ENCODE peak calls at places on chromosomes 12 and 14, in five cellular contexts. X, L, D, B and S are unnamed samples.

GRCh38 chr14:75982724-75983358 is 1.0 kb upstream of the TGFB3 start:
- DNase-seq in L (peak), D (no peak), X (peak), B (no peak), S (peak)

GRCh38 chr14:21112267-21112666 is 11.4 kb downstream of the TMEM253 start:
- DNase-seq in X (no peak), L (no peak), D (no peak), B (no peak), S (no peak)

GRCh38 chr14:102280376-102280962 is 24.5 kb downstream of the MOK start:
- DNase-seq in B (no peak), D (no peak), X (peak), L (no peak), S (peak)

GRCh38 chr12:84553331-84554117 is 359.1 kb downstream of the SLC6A15 start:
- DNase-seq in D (no peak), X (no peak), B (no peak), L (no peak), S (no peak)

GRCh38 chr12:119159844-119160243 is 18.9 kb upstream of the HSPB8 start:
- DNase-seq in D (no peak), X (no peak), B (no peak), L (no peak), S (no peak)

GRCh38 chr14:95061317-95062093 is 95.8 kb downstream of the DICER1 start:
- DNase-seq in X (no peak), L (no peak), B (no peak), D (no peak), S (no peak)

GRCh38 chr12:101806280-101806679 is 24.5 kb downstream of the GNPTAB start:
- DNase-seq in D (no peak), L (no peak), B (no peak), X (peak), S (no peak)

GRCh38 chr12:31974673-31975072 is 15.5 kb downstream of the RESF1 start:
- DNase-seq in D (no peak), X (no peak), L (no peak), B (no peak), S (no peak)

GRCh38 chr12:122031342-122032216 is 9.9 kb downstream of the BCL7A start:
- DNase-seq in X (peak), L (no peak), D (peak), B (peak), S (no peak)

GRCh38 chr12:16523570-16524331 is 82.2 kb downstream of the LMO3 start:
- DNase-seq in B (no peak), L (no peak), X (peak), D (no peak), S (no peak)

GRCh38 chr14:50340945-50341344 is 28.8 kb downstream of the DMAC2L start:
- DNase-seq in D (no peak), B (no peak), X (no peak), L (no peak), S (no peak)

GRCh38 chr14:53955671-53956426 is 776 bp downstream of the BMP4 start:
- DNase-seq in D (peak), B (no peak), L (peak), X (peak), S (peak)

GRCh38 chr14:54754116-54754622 is 148.5 kb downstream of the GCH1 start:
- DNase-seq in X (no peak), D (no peak), B (no peak), L (no peak), S (no peak)

GRCh38 chr12:31783996-31784645 is 55.3 kb upstream of the AMN1 start:
- DNase-seq in L (no peak), X (no peak), D (no peak), B (no peak), S (no peak)

GRCh38 chr14:89702151-89702936 is 252.2 kb downstream of the EFCAB11 start:
- DNase-seq in X (peak), B (no peak), L (peak), D (peak), S (peak)

GRCh38 chr12:121628037-121628436 is 1.7 kb downstream of the ORAI1 start:
- DNase-seq in L (no peak), D (no peak), B (no peak), X (no peak), S (no peak)

GRCh38 chr12:111270773-111271172 is 98.1 kb downstream of the PHETA1 start:
- DNase-seq in D (no peak), L (no peak), X (peak), B (no peak), S (no peak)

GRCh38 chr12:111269688-111270087 is 99.2 kb downstream of the PHETA1 start:
- DNase-seq in L (no peak), X (no peak), D (peak), B (no peak), S (no peak)

GRCh38 chr12:111268738-111269572 is 99.9 kb downstream of the PHETA1 start:
- DNase-seq in D (no peak), X (no peak), L (no peak), B (no peak), S (no peak)

GRCh38 chr12:111270128-111270651 is 98.7 kb downstream of the PHETA1 start:
- DNase-seq in B (no peak), L (no peak), X (no peak), D (no peak), S (no peak)

GRCh38 chr12:111271674-111272418 is 97.0 kb downstream of the PHETA1 start:
- DNase-seq in L (no peak), B (no peak), D (no peak), X (no peak), S (no peak)
- TF ChIP-seq CTCF in L (no peak), B (no peak), D (peak), X (peak), S (peak)

GRCh38 chr12:50482566-50482965 is 22.2 kb upstream of the DIP2B start:
- DNase-seq in X (no peak), L (no peak), D (no peak), B (no peak), S (no peak)
- H3K4me3 ChIP-seq in X (no peak), L (no peak), D (no peak), B (no peak), S (no peak)

GRCh38 chr14:70097576-70098256 is 91.0 kb downstream of the SLC8A3 start:
- DNase-seq in B (no peak), D (no peak), X (no peak), L (no peak), S (no peak)

GRCh38 chr14:70094631-70095030 is 94.1 kb downstream of the SLC8A3 start:
- DNase-seq in B (no peak), L (no peak), D (no peak), X (no peak), S (no peak)

GRCh38 chr14:70094106-70094505 is 94.6 kb downstream of the SLC8A3 start:
- DNase-seq in X (no peak), B (no peak), L (no peak), D (no peak), S (no peak)

GRCh38 chr14:70098257-70098809 is 90.4 kb downstream of the SLC8A3 start:
- DNase-seq in D (no peak), B (no peak), X (peak), L (no peak), S (no peak)

DNA sequence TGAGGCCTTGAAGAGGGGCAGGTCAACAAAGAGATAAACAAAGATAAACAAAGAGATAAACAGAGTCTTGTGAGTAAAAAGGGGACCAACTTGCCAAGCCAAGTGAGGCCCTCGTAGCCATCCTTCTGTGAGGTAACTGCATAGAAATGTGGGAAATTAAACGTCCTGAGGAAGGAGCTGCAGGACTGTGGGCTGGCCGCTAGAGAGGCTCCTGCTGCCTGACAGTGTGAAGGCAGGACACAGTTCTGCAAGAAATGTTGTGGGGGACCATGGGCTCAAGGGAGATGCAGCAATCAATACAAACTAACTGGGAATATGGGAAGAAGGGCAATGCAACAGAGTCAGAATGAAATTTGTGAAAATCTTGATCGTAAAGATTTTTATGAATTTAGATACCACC is 91.9 kb downstream of the SLC8A3 start:
- DNase-seq in B (no peak), X (peak), D (peak), L (no peak), S (no peak)
- TF ChIP-seq CTCF in B (no peak), X (peak), D (peak), L (no peak), S (peak)

GRCh38 chr14:61456720-61457119 is 135.3 kb downstream of the PRKCH start:
- DNase-seq in X (peak), B (peak), L (peak), D (peak), S (peak)

GRCh38 chr14:61460853-61461611 is 139.7 kb downstream of the PRKCH start:
- DNase-seq in L (no peak), X (no peak), B (peak), D (peak), S (no peak)

GRCh38 chr14:61459229-61459628 is 137.8 kb downstream of the PRKCH start:
- DNase-seq in B (peak), D (no peak), X (no peak), L (no peak), S (no peak)

GRCh38 chr14:61460063-61460462 is 138.7 kb downstream of the PRKCH start:
- DNase-seq in X (no peak), B (no peak), D (no peak), L (no peak), S (no peak)

GRCh38 chr14:61458766-61459165 is 137.4 kb downstream of the PRKCH start:
- DNase-seq in D (no peak), L (no peak), X (no peak), B (peak), S (no peak)
- H3K4me3 ChIP-seq in D (no peak), L (no peak), X (no peak), B (no peak), S (no peak)